ENCODE peak calls at places on chromosomes 12 and 14, in seven cellular contexts. S is body of pancreas, Z is A549, N is endothelial cell of umbilical vein, Q is uterus, H is heart left ventricle, A is K562. D is an unnamed sample.

GRCh38 chr12:69500631-69501030 is 30.4 kb downstream of the FRS2 start:
- DNase-seq in S (no peak), Z (no peak), N (no peak), Q (no peak), H (no peak), A (no peak), D (no peak)

GRCh38 chr12:69648476-69648875 is 37.8 kb upstream of the LRRC10 start:
- DNase-seq in S (no peak), Z (peak), N (no peak), Q (no peak), H (no peak), A (no peak), D (no peak)

GRCh38 chr12:70648191-70648590 is 11.0 kb upstream of the PTPRB start:
- DNase-seq in S (no peak), Z (no peak), N (peak), Q (no peak), H (no peak), A (no peak), D (no peak)

GRCh38 chr12:89247962-89248361 is 104.3 kb downstream of the DUSP6 start:
- DNase-seq in S (no peak), Z (no peak), N (no peak), Q (no peak), H (no peak), A (no peak), D (no peak)

GRCh38 chr12:105523164-105524057 is 192.9 kb downstream of the C12orf75 start:
- DNase-seq in S (peak), Z (no peak), N (peak), Q (peak), H (peak), A (no peak), D (peak)

GRCh38 chr12:6774557-6775062 is 2.3 kb downstream of the LAG3 start:
- DNase-seq in S (no peak), Z (no peak), N (no peak), Q (no peak), H (no peak), A (no peak), D (no peak)

GRCh38 chr12:124556896-124557501 is 10.4 kb downstream of the NCOR2 start:
- DNase-seq in S (no peak), Z (no peak), N (no peak), Q (peak), H (no peak), A (no peak), D (peak)

GRCh38 chr12:39145175-39145999 is 240.0 kb upstream of the CPNE8 start:
- DNase-seq in S (peak), Z (peak), N (no peak), Q (peak), H (peak), A (peak), D (peak)

GRCh38 chr12:106527356-106527755 is 55.4 kb upstream of the RFX4 start:
- DNase-seq in S (no peak), Z (no peak), N (peak), Q (no peak), H (no peak), A (no peak), D (no peak)

GRCh38 chr12:24850486-24850885 is 98.4 kb downstream of the BCAT1 start:
- DNase-seq in S (no peak), Z (no peak), N (peak), Q (no peak), H (no peak), A (no peak), D (no peak)

GRCh38 chr12:116222358-116222757 is 55.1 kb downstream of the MED13L start:
- DNase-seq in S (peak), Z (peak), N (peak), Q (peak), H (peak), A (no peak), D (peak)

GRCh38 chr12:71484272-71484905 is 44.8 kb downstream of the LGR5 start:
- DNase-seq in S (no peak), Z (no peak), N (no peak), Q (no peak), H (no peak), A (no peak), D (no peak)

GRCh38 chr12:106767954-106768501 is 6.5 kb upstream of the RIC8B start:
- DNase-seq in S (peak), Z (peak), N (no peak), Q (no peak), H (no peak), A (no peak), D (no peak)

GRCh38 chr12:52823761-52824450 is 10.0 kb upstream of the KRT4 start:
- DNase-seq in S (no peak), Z (no peak), N (no peak), Q (no peak), H (no peak), A (no peak), D (no peak)

GRCh38 chr14:93788307-93788556 is at the start of gene PRIMA1:
- DNase-seq in S (no peak), Z (no peak), N (no peak), Q (no peak), H (no peak), A (no peak), D (no peak)

GRCh38 chr12:39946361-39946948 is 159.4 kb downstream of the SLC2A13 start:
- DNase-seq in S (no peak), Z (peak), N (no peak), Q (no peak), H (no peak), A (no peak), D (no peak)

GRCh38 chr12:130335517-130336392 is 1.9 kb upstream of the PIWIL1 start:
- DNase-seq in S (peak), Z (peak), N (peak), Q (no peak), H (no peak), A (peak), D (peak)

GRCh38 chr12:50536831-50537537 is 32.2 kb downstream of the DIP2B start:
- DNase-seq in S (no peak), Z (no peak), N (no peak), Q (no peak), H (no peak), A (no peak), D (no peak)

GRCh38 chr12:1419849-1420371 is 174.5 kb downstream of the FBXL14 start:
- DNase-seq in S (no peak), Z (no peak), N (no peak), Q (no peak), H (no peak), A (no peak), D (no peak)

GRCh38 chr12:121300083-121300819 is 3.7 kb upstream of the CAMKK2 start:
- DNase-seq in S (no peak), Z (no peak), N (peak), Q (no peak), H (no peak), A (no peak), D (no peak)

GRCh38 chr14:85811340-85811739 is 281.4 kb downstream of the FLRT2 start:
- DNase-seq in S (no peak), Z (no peak), N (no peak), Q (no peak), H (no peak), A (no peak), D (no peak)

GRCh38 chr14:22786685-22787084 is 20.2 kb downstream of the OXA1L start:
- DNase-seq in S (no peak), Z (no peak), N (no peak), Q (no peak), H (no peak), A (no peak), D (no peak)

GRCh38 chr14:100134591-100134990 is 24.9 kb downstream of the DEGS2 start:
- DNase-seq in S (peak), Z (no peak), N (no peak), Q (no peak), H (no peak), A (no peak), D (no peak)

GRCh38 chr12:97752129-97752528 is 289.5 kb downstream of the RMST start:
- DNase-seq in S (no peak), Z (no peak), N (no peak), Q (no peak), H (no peak), A (no peak), D (no peak)

GRCh38 chr14:75281691-75282000 is 3.0 kb downstream of the FOS start:
- DNase-seq in S (no peak), Z (no peak), N (no peak), Q (no peak), H (no peak), A (no peak), D (no peak)

GRCh38 chr14:75285331-75285730 is 6.7 kb downstream of the FOS start:
- DNase-seq in S (no peak), Z (no peak), N (no peak), Q (no peak), H (no peak), A (no peak), D (no peak)

GRCh38 chr14:75282166-75282547 is 3.5 kb downstream of the FOS start:
- DNase-seq in S (no peak), Z (no peak), N (no peak), Q (no peak), H (no peak), A (no peak), D (no peak)

GRCh38 chr14:75283884-75284563 is 5.4 kb downstream of the FOS start:
- DNase-seq in S (peak), Z (peak), N (no peak), Q (no peak), H (no peak), A (peak), D (no peak)

DNA sequence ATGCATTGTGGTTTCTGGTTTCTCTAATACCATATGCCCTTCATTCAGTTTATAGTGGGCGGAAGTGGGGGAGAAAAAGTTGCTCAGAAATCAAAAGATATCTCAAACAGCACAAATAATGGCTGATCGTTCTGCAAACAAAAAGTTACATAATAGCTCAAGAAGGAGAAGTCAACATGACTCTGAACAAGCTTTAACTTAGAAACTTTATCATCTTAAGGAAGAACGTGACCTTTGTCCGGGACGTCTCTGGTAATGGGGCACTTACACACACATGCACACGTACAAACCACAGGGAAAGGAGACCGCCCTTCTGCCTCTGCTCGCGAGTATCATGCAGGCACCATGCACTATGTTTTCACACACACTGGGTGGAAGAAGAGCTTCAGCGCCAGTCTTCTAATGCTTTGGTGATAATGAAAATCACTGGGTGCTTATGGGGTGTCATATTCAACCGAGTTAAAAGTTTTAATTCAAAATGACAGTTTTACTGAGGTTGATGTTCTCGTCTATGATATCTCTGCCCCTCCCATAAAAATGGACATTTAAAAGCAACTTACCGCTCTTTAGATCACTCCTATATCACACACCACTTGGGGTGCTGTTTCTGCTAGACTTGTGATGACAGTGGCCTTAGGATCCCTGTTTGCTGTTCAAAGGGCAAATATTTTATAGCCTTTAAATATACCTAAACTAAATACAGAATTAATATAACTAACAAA is 4.7 kb downstream of the FOS start:
- DNase-seq in S (peak), Z (peak), N (no peak), Q (no peak), H (no peak), A (peak), D (no peak)
- TF ChIP-seq POLR2A in S (peak), Z (no peak), N (no peak), Q (no peak), H (no peak), A (no peak), D (no peak)

DNA sequence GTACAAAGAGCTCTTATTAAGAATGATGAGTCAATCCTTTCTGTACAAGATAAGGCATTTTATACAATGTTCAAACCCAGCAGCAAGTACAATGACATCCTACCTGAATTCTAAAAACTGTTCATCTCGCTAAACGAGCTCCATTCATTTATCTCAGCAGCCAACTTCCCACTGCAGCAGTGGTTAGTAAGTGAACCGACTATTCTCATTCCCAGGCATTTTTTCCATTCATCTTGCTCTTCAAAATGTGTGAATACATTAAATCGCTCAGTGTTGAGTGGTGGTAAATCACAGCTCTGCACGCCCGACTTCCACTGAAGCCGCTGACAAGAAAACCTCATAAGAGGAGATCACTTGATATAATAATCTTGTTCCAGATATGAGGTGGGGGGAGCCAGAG is 746.2 kb upstream of the USP15 start:
- DNase-seq in S (no peak), Z (no peak), N (no peak), Q (no peak), H (no peak), A (no peak), D (no peak)
- H3K4me3 ChIP-seq in S (no peak), Z (no peak), N (no peak), Q (no peak), H (no peak), A (no peak), D (no peak)

DNA sequence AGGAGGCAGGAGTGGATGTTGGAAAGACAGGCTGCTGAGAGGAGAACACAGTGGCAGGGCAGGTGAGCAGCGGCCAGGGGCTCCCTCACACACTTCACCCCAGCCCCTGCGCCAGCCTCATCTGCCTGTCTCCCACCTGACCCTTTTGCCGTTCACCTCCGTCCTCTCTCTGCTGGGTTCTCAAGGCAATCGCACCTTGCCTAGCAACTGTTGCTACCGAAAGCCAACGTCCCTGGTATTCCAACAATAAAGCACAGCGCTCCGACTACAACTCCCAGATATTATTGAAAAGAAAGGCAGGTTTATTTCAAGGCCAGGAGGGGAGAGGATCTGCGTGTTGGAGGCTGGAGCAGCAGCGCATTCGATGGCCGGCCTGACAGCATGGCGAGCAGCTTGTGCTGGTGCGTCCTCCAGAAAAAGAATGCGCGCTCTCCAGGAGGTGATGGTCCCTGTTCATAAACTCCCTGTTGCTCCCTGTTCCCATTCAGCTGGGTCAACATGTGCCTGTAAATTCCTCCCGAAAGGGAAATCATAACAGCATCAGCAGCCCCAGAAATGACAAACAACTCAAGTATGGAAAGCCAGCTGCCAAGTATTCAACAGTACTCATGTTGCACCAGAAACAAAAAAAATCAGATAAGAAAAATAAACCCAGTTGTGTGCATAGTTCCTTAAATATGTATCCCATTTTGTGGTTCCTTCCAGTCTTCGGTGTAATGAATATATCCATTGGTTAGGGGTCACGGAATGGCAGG is 153.0 kb upstream of the DIO3 start:
- DNase-seq in S (no peak), Z (no peak), N (no peak), Q (peak), H (no peak), A (no peak), D (no peak)
- H3K27ac ChIP-seq in S (no peak), Z (no peak), N (no peak), Q (peak), H (no peak), A (no peak), D (no peak)

DNA sequence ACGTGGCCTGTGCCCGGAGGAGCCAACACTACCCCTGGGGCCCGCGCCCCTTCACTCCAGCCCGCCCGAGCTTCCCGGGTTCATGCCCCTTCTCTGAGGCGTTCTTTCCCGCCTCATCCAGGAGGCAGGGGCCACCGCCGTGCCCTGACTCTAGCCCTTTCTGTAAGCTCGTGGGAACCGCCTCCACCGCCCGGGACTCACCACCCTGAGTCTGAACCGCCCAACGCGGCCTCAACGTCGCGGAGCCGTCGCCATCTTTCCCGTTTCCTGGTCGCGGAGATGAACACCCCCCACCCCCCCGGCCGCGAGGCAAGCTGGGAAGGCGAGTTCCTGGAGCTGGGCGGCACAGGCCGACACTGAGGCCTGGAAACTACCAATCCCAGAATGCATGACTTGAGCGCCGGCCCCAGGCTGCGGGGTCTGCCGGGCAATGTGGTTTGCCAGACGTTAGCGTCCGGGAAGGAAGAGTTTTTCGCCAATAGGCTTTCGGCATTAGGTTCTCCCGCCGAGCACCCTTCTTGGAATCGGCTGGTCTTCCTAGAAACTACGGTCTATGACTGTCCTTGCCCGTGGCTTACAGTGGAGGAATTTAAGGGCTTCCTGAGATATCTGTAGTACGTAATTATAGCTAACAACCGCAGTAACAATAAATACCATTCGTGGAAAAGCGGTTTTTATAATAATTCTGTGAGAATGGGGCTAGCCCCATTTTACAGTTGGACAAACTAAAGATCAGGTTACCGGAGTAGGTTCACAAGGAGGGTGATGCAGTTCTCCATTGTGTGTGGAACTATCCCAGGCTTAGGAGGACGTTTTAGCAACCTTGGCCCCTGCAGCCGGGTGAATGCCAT is at the start of gene DDX23:
- DNase-seq in S (peak), Z (peak), N (peak), Q (peak), H (peak), A (peak), D (peak)
- TF ChIP-seq POLR2A in S (peak), Z (peak), N (peak), Q (peak), H (peak), A (peak), D (no peak)

DNA sequence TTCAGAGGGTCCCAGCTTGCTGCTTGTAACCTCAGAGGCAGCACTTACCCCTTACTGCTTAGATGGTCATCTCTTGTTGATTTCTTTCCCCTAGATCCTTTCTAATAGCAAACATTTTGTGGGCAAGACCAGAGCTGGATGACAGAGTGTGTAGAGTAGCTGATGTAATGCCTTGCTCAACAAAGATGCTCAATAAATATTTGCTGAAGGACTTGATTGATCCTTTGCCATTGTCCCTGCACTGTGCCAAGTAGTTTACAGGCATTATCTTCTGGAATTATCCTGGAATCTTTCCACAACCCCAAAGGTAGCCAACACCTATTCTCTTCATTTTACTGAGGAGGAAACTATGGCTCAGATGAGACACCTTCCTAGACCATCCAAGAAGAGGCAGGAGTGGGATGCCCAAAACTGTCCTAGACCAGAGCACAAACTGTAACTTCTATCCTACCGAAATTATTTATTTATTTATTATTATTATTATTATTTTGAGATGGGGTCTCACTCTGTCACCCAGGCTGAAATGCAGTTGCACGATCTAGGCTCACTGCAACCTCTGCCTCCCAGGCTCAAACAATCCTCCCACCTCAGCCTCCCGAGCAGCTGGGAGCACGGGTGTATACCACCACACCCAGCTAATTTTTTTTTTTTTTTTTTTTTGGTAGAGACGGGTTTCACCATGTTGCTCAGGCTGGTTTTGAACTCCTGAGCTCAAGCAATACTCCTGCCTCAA is 1.4 kb downstream of the MMAB start:
- DNase-seq in S (no peak), Z (no peak), N (no peak), Q (no peak), H (no peak), A (no peak), D (no peak)
- H3K4me3 ChIP-seq in S (no peak), Z (no peak), N (no peak), Q (no peak), H (no peak), A (peak), D (no peak)

DNA sequence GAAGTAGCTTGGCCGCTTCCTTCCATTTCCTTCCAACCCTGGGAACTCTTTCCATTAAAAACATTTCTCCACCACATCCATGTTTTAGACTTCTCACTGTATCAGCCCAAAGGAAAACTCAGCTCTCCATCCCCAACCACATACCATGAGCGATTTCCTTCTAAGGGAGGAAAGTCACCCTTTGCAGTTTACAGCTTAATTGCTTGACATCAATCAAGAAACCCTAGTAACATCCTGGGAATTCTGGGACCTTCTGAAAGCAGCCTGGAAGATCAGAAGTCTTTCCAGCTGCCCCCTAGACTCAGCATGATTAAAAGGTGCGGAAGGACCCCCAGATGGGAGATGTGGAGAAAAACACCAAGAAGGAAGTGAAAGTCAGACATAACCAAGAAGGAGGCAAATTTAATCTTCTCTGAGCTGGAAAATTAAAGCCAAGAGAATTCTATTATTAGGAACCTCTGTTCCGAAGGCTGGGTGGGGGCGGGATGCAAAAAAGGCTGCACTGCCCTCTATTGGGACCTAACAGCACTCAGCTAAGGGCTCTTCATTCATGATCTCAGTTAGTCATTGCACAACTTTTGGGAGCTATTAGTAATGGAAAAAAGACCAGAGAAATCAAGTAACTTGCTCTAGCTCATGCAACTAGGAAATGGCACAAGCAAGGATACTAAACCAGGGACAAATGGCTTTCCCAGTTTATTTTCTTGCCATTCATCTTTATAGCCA is 73.2 kb upstream of the PLXNC1 start:
- DNase-seq in S (peak), Z (peak), N (peak), Q (peak), H (peak), A (peak), D (peak)
- H3K27ac ChIP-seq in S (no peak), Z (no peak), N (no peak), Q (peak), H (peak), A (no peak), D (no peak)

D was measured in testis.